ENCODE peak calls at places on chromosomes 3 and 15, in five cellular contexts. M is thyroid gland, C is stomach, Y is erythroblast, D is transverse colon. T is an unnamed sample.

GRCh38 chr3:53812434-53812833 is 33.8 kb downstream of the CHDH start:
- DNase-seq in M (no peak), C (no peak), Y (no peak), D (no peak), T (no peak)

GRCh38 chr3:46852839-46853355 is 10.3 kb downstream of the MYL3 start:
- DNase-seq in M (no peak), C (no peak), Y (no peak), D (no peak), T (no peak)

GRCh38 chr3:133428552-133428951 is 28.7 kb downstream of the BFSP2 start:
- DNase-seq in M (no peak), C (no peak), Y (no peak), D (no peak), T (no peak)

GRCh38 chr3:30496496-30496966 is 109.9 kb upstream of the TGFBR2 start:
- DNase-seq in M (no peak), C (no peak), Y (no peak), D (peak; percentile 24), T (no peak)

GRCh38 chr3:171932153-171932567 is 89.0 kb downstream of the TMEM212 start:
- DNase-seq in M (no peak), C (no peak), Y (no peak), D (no peak), T (no peak)

GRCh38 chr3:51099794-51100542 is 285.1 kb upstream of the MANF start:
- DNase-seq in M (peak; percentile 43), C (peak; percentile 72), Y (peak; percentile 21), D (peak; percentile 50), T (peak; percentile 62)

GRCh38 chr3:71254658-71255057 is 328.9 kb downstream of the FOXP1 start:
- DNase-seq in M (peak; percentile 17), C (no peak), Y (no peak), D (no peak), T (no peak)

GRCh38 chr15:70399204-70399603 is 301.5 kb upstream of the TLE3 start:
- DNase-seq in M (no peak), C (no peak), Y (no peak), D (no peak), T (no peak)

GRCh38 chr15:101048191-101049011 is 129.2 kb downstream of the LRRK1 start:
- DNase-seq in M (no peak), C (peak; percentile 18), Y (no peak), D (peak; percentile 3), T (no peak)

GRCh38 chr3:33664195-33664594 is 53.9 kb downstream of the CLASP2 start:
- DNase-seq in M (no peak), C (no peak), Y (no peak), D (no peak), T (peak; percentile 21)

GRCh38 chr3:8972614-8973013 is 9.3 kb upstream of the RAD18 start:
- DNase-seq in M (no peak), C (no peak), Y (peak; percentile 70), D (no peak), T (no peak)

GRCh38 chr15:32030795-32031194 is 480 bp downstream of the CHRNA7 start:
- DNase-seq in M (peak; percentile 72), C (no peak), Y (no peak), D (no peak), T (no peak)

GRCh38 chr3:149466192-149466591 is 8.3 kb upstream of the TM4SF4 start:
- DNase-seq in M (no peak), C (no peak), Y (no peak), D (no peak), T (peak; percentile 61)

GRCh38 chr3:10228248-10228950 is 19.9 kb upstream of the TATDN2 start:
- DNase-seq in M (no peak), C (no peak), Y (no peak), D (no peak), T (no peak)

GRCh38 chr3:96266395-96267187 is 547.8 kb upstream of the EPHA6 start:
- DNase-seq in M (no peak), C (no peak), Y (no peak), D (no peak), T (peak; percentile 1)

GRCh38 chr3:191775451-191776233 is 314.7 kb downstream of the PYDC2 start:
- DNase-seq in M (no peak), C (no peak), Y (no peak), D (no peak), T (peak; percentile 14)

GRCh38 chr3:178044320-178044719 is 491.9 kb upstream of the KCNMB2 start:
- DNase-seq in M (no peak), C (no peak), Y (no peak), D (no peak), T (no peak)

GRCh38 chr15:50109086-50109987 is 9.7 kb downstream of the ATP8B4 start:
- DNase-seq in M (peak; percentile 35), C (no peak), Y (no peak), D (no peak), T (no peak)

GRCh38 chr15:65232520-65232919 is 21.2 kb upstream of the CILP start:
- DNase-seq in M (no peak), C (no peak), Y (no peak), D (no peak), T (no peak)

GRCh38 chr3:133153382-133153781 is 115.2 kb downstream of the TMEM108 start:
- DNase-seq in M (no peak), C (no peak), Y (no peak), D (no peak), T (no peak)

GRCh38 chr15:58182460-58183163 is 44.4 kb downstream of the AQP9 start:
- DNase-seq in M (peak; percentile 43), C (peak; percentile 31), Y (peak; percentile 29), D (peak; percentile 14), T (peak; percentile 18)

GRCh38 chr3:133269393-133269792 is 130.5 kb upstream of the BFSP2 start:
- DNase-seq in M (no peak), C (no peak), Y (no peak), D (no peak), T (no peak)

GRCh38 chr15:58064119-58065010 is 1.1 kb downstream of the ALDH1A2 start:
- DNase-seq in M (no peak), C (no peak), Y (no peak), D (no peak), T (no peak)

GRCh38 chr15:35181538-35181937 is 96.4 kb upstream of the NANOGP8 start:
- DNase-seq in M (no peak), C (no peak), Y (peak; percentile 2), D (no peak), T (no peak)

GRCh38 chr3:23113455-23114171 is 89.5 kb upstream of the UBE2E2 start:
- DNase-seq in M (no peak), C (no peak), Y (no peak), D (no peak), T (no peak)

GRCh38 chr3:24225027-24225743 is 269.5 kb downstream of the THRB start:
- DNase-seq in M (no peak), C (no peak), Y (no peak), D (no peak), T (no peak)

GRCh38 chr3:36733162-36733696 is 31.1 kb downstream of the DCLK3 start:
- DNase-seq in M (no peak), C (no peak), Y (no peak), D (no peak), T (no peak)

GRCh38 chr3:36733723-36734122 is 30.6 kb downstream of the DCLK3 start:
- DNase-seq in M (no peak), C (no peak), Y (no peak), D (no peak), T (no peak)

GRCh38 chr3:36734742-36735141 is 29.6 kb downstream of the DCLK3 start:
- DNase-seq in M (no peak), C (no peak), Y (no peak), D (no peak), T (no peak)

GRCh38 chr3:36730965-36731364 is 33.4 kb downstream of the DCLK3 start:
- DNase-seq in M (no peak), C (peak; percentile 31), Y (no peak), D (peak; percentile 15), T (no peak)

DNA sequence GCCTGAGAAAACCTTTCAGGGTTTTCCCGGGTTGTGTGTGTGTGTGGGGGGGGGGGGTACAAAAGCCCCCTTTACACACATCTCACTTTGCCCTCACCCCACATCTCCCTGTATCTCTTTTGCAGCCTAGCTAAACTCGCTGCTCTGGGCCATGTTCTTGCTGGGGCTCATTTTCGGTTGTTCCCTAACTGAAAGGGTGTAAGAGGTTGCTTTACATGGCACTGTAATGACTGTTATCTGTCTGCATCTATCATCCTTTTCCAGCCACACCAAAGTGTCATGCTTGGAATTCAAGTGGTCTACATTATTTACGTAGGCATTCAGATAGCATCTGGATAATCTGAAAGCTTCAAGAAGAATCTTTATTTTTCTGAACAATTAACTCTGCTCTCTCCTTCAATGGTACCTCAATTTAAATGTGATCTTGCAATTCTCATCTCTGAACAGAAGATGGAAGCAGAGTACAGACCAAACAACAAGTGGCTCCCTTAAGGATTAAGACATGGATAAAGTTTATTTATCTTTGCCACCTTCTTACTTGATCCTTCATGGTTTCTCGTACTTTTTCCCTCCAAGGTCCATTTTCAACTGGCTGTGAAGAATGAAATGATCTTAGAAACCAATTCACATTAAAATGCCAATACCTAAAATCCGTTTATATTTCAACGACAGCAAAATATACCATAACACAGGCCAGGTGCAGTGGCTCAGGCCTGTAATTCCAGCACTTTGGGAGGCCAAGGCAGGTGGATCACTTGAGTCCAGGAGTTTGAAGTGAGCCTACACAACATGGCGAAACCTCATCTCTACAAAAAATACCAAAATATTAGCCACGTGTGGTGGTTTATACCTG is 34.9 kb downstream of the DCLK3 start:
- DNase-seq in M (no peak), C (no peak), Y (peak; percentile 57), D (no peak), T (peak; percentile 21)
- TF ChIP-seq POLR2A in M (no peak), C (no peak), Y (no peak), D (no peak), T (no peak)

GRCh38 chr3:139518926-139519842 is 20.4 kb downstream of the RBP1 start:
- DNase-seq in M (no peak), C (no peak), Y (no peak), D (no peak), T (no peak)
- TF ChIP-seq POLR2A in M (no peak), C (no peak), Y (no peak), D (no peak), T (no peak)

GRCh38 chr3:47863391-47864128 is 60.6 kb downstream of the DHX30 start:
- DNase-seq in M (no peak), C (no peak), Y (no peak), D (no peak), T (no peak)
- TF ChIP-seq POLR2A in M (no peak), C (no peak), Y (no peak), D (no peak), T (no peak)

GRCh38 chr3:170716172-170716800 is 130.4 kb upstream of the SLC7A14 start:
- DNase-seq in M (no peak), C (no peak), Y (no peak), D (no peak), T (no peak)
- TF ChIP-seq POLR2A in M (no peak), C (no peak), Y (no peak), D (no peak), T (no peak)

DNA sequence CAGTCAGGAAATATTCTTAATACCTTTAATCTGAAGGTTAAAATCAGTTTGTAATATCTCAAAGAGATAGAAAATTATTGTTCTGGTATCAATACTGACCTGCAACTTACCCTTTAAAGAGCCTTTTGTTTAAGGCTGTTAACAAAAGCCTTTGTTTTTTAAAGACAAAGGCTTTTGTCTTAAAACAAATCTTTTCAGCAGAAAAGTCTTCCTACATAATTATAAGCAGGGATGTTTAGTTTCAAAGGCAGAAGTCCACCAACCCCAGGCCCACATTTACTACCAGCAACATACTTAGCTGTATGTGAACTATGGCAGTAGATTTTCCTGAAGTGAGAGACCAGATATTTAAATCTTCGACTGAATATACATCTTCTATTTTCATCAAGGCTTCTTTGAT is 36.2 kb downstream of the SLC30A4 start:
- DNase-seq in M (no peak), C (no peak), Y (no peak), D (no peak), T (no peak)
- TF ChIP-seq POLR2A in M (no peak), C (no peak), Y (no peak), D (no peak), T (no peak)